ENCODE peak calls at places on chromosomes 11 and 22, in eight cellular contexts. E is amniotic stem cell; F is NCI-H748 treated with DMSO at 0.1 percent for 48 hours; Z is stimulated activated CD4-positive, alpha-beta T cell treated with anti-CD3 and anti-CD28 coated beads, Interleukin-2, amount 100 ng/mL, for 48 hours; Q is T47D; B is omental fat pad; C is HCT116; X is G401. Y is an unnamed sample.

GRCh38 chr11:64777449-64778222 is 706 bp downstream of the SF1 start:
- DNase-seq in C (no peak), F (peak), Z (peak), E (peak), X (peak), Q (peak), B (peak), Y (peak)

GRCh38 chr11:6695377-6695776 is 12.2 kb upstream of the MRPL17 start:
- DNase-seq in B (no peak), X (no peak), E (no peak), C (no peak), Q (no peak), Z (no peak), F (no peak), Y (no peak)

GRCh38 chr11:111665779-111666178 is 63.5 kb downstream of the SIK2 start:
- DNase-seq in Z (no peak), C (no peak), E (no peak), B (no peak), F (no peak), X (peak), Q (peak), Y (peak)

GRCh38 chr22:27715078-27715477 is 86.5 kb downstream of the MN1 start:
- DNase-seq in B (no peak), Z (no peak), X (peak), F (no peak), C (no peak), E (no peak), Q (peak), Y (peak)

GRCh38 chr11:763073-763463 is 14.2 kb downstream of the GATD1 start:
- DNase-seq in B (no peak), E (no peak), Z (no peak), Q (peak), F (peak), C (no peak), X (no peak), Y (no peak)

GRCh38 chr11:111541209-111542061 is 915 bp downstream of the LAYN start:
- DNase-seq in X (peak), F (no peak), B (no peak), E (peak), Q (peak), C (no peak), Z (no peak), Y (no peak)

GRCh38 chr22:22720724-22721261 is 76.4 kb downstream of the GGTLC2 start:
- DNase-seq in C (no peak), F (no peak), Z (no peak), B (no peak), Q (no peak), E (no peak), X (peak), Y (peak)

GRCh38 chr11:73875840-73876239 is 806 bp downstream of the COA4 start:
- DNase-seq in Q (no peak), E (no peak), B (no peak), C (no peak), F (no peak), X (no peak), Z (peak), Y (no peak)

GRCh38 chr11:70445605-70446004 is 47.3 kb downstream of the CTTN start:
- DNase-seq in B (no peak), Q (no peak), C (no peak), Z (no peak), E (no peak), F (no peak), X (no peak), Y (no peak)

GRCh38 chr11:64263021-64263946 is 12.0 kb downstream of the PLCB3 start:
- DNase-seq in B (no peak), F (no peak), Z (no peak), Q (no peak), X (no peak), E (no peak), C (no peak), Y (no peak)

GRCh38 chr22:50674606-50675552 is 2.3 kb downstream of the SHANK3 start:
- DNase-seq in E (no peak), Z (no peak), B (no peak), F (peak), Q (peak), C (peak), X (peak), Y (no peak)

GRCh38 chr22:46737976-46738641 is at the start of gene CERK:
- DNase-seq in C (no peak), E (no peak), X (peak), Q (peak), Z (peak), B (no peak), F (peak), Y (peak)

GRCh38 chr22:32751065-32751739 is 50.3 kb upstream of the TIMP3 start:
- DNase-seq in F (no peak), X (no peak), E (no peak), Q (no peak), C (no peak), B (no peak), Z (no peak), Y (no peak)

GRCh38 chr11:92329644-92330043 is 105.0 kb downstream of the FAT3 start:
- DNase-seq in Z (no peak), C (no peak), X (no peak), B (no peak), E (no peak), F (no peak), Q (peak), Y (no peak)

GRCh38 chr11:91796999-91797398 is 427.6 kb upstream of the FAT3 start:
- DNase-seq in Z (no peak), X (no peak), C (no peak), E (no peak), B (no peak), Q (no peak), F (no peak), Y (no peak)

GRCh38 chr22:37267128-37267587 is 15.2 kb upstream of the CYTH4 start:
- DNase-seq in B (no peak), Z (peak), F (no peak), E (no peak), X (no peak), Q (peak), C (no peak), Y (peak)

GRCh38 chr22:46520880-46521279 is 16.5 kb downstream of the CELSR1 start:
- DNase-seq in C (no peak), F (no peak), Z (no peak), Q (no peak), X (no peak), B (no peak), E (no peak), Y (no peak)

GRCh38 chr11:2797181-2797711 is 88.3 kb downstream of the CDKN1C start:
- DNase-seq in Q (no peak), F (no peak), Z (no peak), C (no peak), X (no peak), B (peak), E (no peak), Y (no peak)

GRCh38 chr22:29762263-29762662 is 4.5 kb downstream of the ZMAT5 start:
- DNase-seq in X (no peak), B (no peak), Z (no peak), E (no peak), Q (no peak), C (peak), F (peak), Y (no peak)

GRCh38 chr22:46538816-46539163 is 1.4 kb upstream of the CELSR1 start:
- DNase-seq in C (no peak), X (no peak), Z (peak), Q (peak), B (no peak), F (no peak), E (no peak), Y (no peak)

GRCh38 chr11:78586452-78587046 is 11.9 kb upstream of the NARS2 start:
- DNase-seq in Z (no peak), F (no peak), E (no peak), C (no peak), B (no peak), Q (peak), X (no peak), Y (no peak)

GRCh38 chr22:40345801-40346177 is 511 bp upstream of the ADSL start:
- DNase-seq in Z (peak), E (peak), C (no peak), Q (peak), F (peak), B (no peak), X (no peak), Y (no peak)

GRCh38 chr11:115222218-115222862 is 281.9 kb downstream of the CADM1 start:
- DNase-seq in F (peak), E (no peak), Q (no peak), B (no peak), Z (no peak), X (peak), C (no peak), Y (peak)

GRCh38 chr11:116895053-116895757 is 57.8 kb upstream of the APOA1 start:
- DNase-seq in E (no peak), Z (no peak), X (no peak), Q (no peak), F (no peak), B (no peak), C (no peak), Y (no peak)

Y was measured in cerebellar cortex.